ENCODE peak calls at places on chromosomes 7 and 10, in seven cellular contexts. G is CD8-positive, alpha-beta memory T cell; S is ovary; Y is AG04450; W is BJ; K is GM23248; R is stomach. V is an unnamed sample.

GRCh38 chr10:69656719-69657269 is 26.7 kb downstream of the FAM241B start:
- DNase-seq in G (no peak), S (no peak), Y (no peak), W (no peak), K (no peak), R (no peak), V (no peak)

GRCh38 chr7:51138121-51139085 is 178.2 kb downstream of the COBL start:
- DNase-seq in G (no peak), S (no peak), Y (no peak), W (no peak), K (no peak), R (no peak), V (no peak)

GRCh38 chr7:135801877-135802276 is 53.3 kb upstream of the FAM180A start:
- DNase-seq in G (no peak), S (no peak), Y (no peak), W (no peak), K (no peak), R (no peak), V (no peak)

GRCh38 chr7:220151-220841 is 27.9 kb downstream of the FAM20C start:
- DNase-seq in G (no peak), S (no peak), Y (no peak), W (no peak), K (peak), R (no peak), V (no peak)

GRCh38 chr7:33842141-33842540 is 63.2 kb upstream of the BMPER start:
- DNase-seq in G (no peak), S (no peak), Y (no peak), W (no peak), K (no peak), R (no peak), V (no peak)

GRCh38 chr7:54904130-54904529 is 114.7 kb upstream of the EGFR start:
- DNase-seq in G (no peak), S (no peak), Y (peak), W (peak), K (peak), R (no peak), V (no peak)

GRCh38 chr10:14244147-14244546 is 86.6 kb downstream of the FRMD4A start:
- DNase-seq in G (no peak), S (no peak), Y (no peak), W (no peak), K (no peak), R (no peak), V (no peak)

GRCh38 chr10:55631071-55631654 is 729.9 kb downstream of the ZWINT start:
- DNase-seq in G (no peak), S (no peak), Y (no peak), W (no peak), K (peak), R (peak), V (peak)

GRCh38 chr7:4416436-4417092 is 265.5 kb upstream of the FOXK1 start:
- DNase-seq in G (no peak), S (no peak), Y (no peak), W (no peak), K (no peak), R (peak), V (no peak)

GRCh38 chr10:124668517-124669051 is 75.6 kb downstream of the FAM53B start:
- DNase-seq in G (no peak), S (no peak), Y (no peak), W (no peak), K (no peak), R (no peak), V (no peak)

GRCh38 chr7:110852156-110852858 is 238.6 kb upstream of the LRRN3 start:
- DNase-seq in G (no peak), S (no peak), Y (no peak), W (no peak), K (no peak), R (no peak), V (no peak)

GRCh38 chr7:47677093-47677492 is 95.2 kb upstream of the TNS3 start:
- DNase-seq in G (no peak), S (no peak), Y (no peak), W (no peak), K (no peak), R (no peak), V (no peak)

GRCh38 chr7:112204072-112204775 is 2.0 kb downstream of the DOCK4 start:
- DNase-seq in G (no peak), S (no peak), Y (no peak), W (no peak), K (peak), R (no peak), V (no peak)

GRCh38 chr10:130338588-130339070 is 202.4 kb downstream of the GLRX3 start:
- DNase-seq in G (no peak), S (no peak), Y (no peak), W (no peak), K (no peak), R (no peak), V (no peak)

GRCh38 chr10:34024708-34025425 is 690.4 kb upstream of the NRP1 start:
- DNase-seq in G (no peak), S (no peak), Y (no peak), W (no peak), K (peak), R (no peak), V (no peak)

GRCh38 chr10:86377797-86378146 is 11.2 kb upstream of the GRID1 start:
- DNase-seq in G (no peak), S (no peak), Y (no peak), W (no peak), K (no peak), R (no peak), V (no peak)

GRCh38 chr7:24756545-24756988 is 697 bp downstream of the GSDME start:
- DNase-seq in G (no peak), S (peak), Y (no peak), W (no peak), K (peak), R (no peak), V (no peak)

GRCh38 chr7:13035233-13035632 is 347.8 kb downstream of the ARL4A start:
- DNase-seq in G (no peak), S (no peak), Y (no peak), W (no peak), K (no peak), R (no peak), V (no peak)

GRCh38 chr10:129892571-129893045 is 71.5 kb downstream of the EBF3 start:
- DNase-seq in G (no peak), S (no peak), Y (no peak), W (no peak), K (no peak), R (no peak), V (no peak)

GRCh38 chr7:51314041-51314440 is 2.6 kb downstream of the COBL start:
- DNase-seq in G (no peak), S (no peak), Y (no peak), W (no peak), K (no peak), R (no peak), V (no peak)

GRCh38 chr7:122442929-122443328 is 138.4 kb upstream of the FEZF1 start:
- DNase-seq in G (no peak), S (no peak), Y (no peak), W (no peak), K (no peak), R (no peak), V (no peak)

GRCh38 chr10:3516191-3516590 is 268.8 kb downstream of the KLF6 start:
- DNase-seq in G (no peak), S (no peak), Y (no peak), W (no peak), K (no peak), R (no peak), V (no peak)

GRCh38 chr10:129956902-129957673 is 7.0 kb downstream of the EBF3 start:
- DNase-seq in G (no peak), S (no peak), Y (no peak), W (no peak), K (no peak), R (no peak), V (no peak)

GRCh38 chr10:12922117-12922900 is 79.2 kb downstream of the CCDC3 start:
- DNase-seq in G (no peak), S (no peak), Y (no peak), W (no peak), K (no peak), R (no peak), V (no peak)

GRCh38 chr10:1056326-1057105 is at the start of gene WDR37:
- DNase-seq in G (peak), S (peak), Y (peak), W (peak), K (peak), R (peak), V (peak)

GRCh38 chr7:154744226-154744860 is 258.6 kb downstream of the PAXIP1 start:
- DNase-seq in G (no peak), S (no peak), Y (no peak), W (no peak), K (peak), R (peak), V (no peak)

GRCh38 chr7:77498659-77499379 is 38.3 kb upstream of the PTPN12 start:
- DNase-seq in G (no peak), S (no peak), Y (no peak), W (no peak), K (no peak), R (no peak), V (no peak)

GRCh38 chr7:140810830-140811556 is 113.7 kb downstream of the BRAF start:
- DNase-seq in G (peak), S (peak), Y (peak), W (peak), K (peak), R (peak), V (peak)

GRCh38 chr10:103553743-103554487 is 60.4 kb downstream of the NEURL1 start:
- DNase-seq in G (no peak), S (no peak), Y (no peak), W (no peak), K (peak), R (no peak), V (no peak)

GRCh38 chr7:70588151-70588550 is 543.8 kb upstream of the GALNT17 start:
- DNase-seq in G (no peak), S (no peak), Y (no peak), W (no peak), K (no peak), R (no peak), V (peak)

GRCh38 chr10:119284679-119285096 is 77.3 kb downstream of the GRK5 start:
- DNase-seq in G (no peak), S (no peak), Y (no peak), W (no peak), K (no peak), R (peak), V (no peak)

GRCh38 chr7:38438938-38439337 is 165.5 kb upstream of the TARP start:
- DNase-seq in G (no peak), S (no peak), Y (no peak), W (no peak), K (peak), R (no peak), V (no peak)

GRCh38 chr7:113256883-113257531 is 138.7 kb upstream of the SMIM30 start:
- DNase-seq in G (no peak), S (no peak), Y (no peak), W (no peak), K (peak), R (no peak), V (no peak)
- H3K4me3 ChIP-seq in G (no peak), S (no peak), Y (no peak), W (no peak), K (peak), R (no peak), V (no peak)

DNA sequence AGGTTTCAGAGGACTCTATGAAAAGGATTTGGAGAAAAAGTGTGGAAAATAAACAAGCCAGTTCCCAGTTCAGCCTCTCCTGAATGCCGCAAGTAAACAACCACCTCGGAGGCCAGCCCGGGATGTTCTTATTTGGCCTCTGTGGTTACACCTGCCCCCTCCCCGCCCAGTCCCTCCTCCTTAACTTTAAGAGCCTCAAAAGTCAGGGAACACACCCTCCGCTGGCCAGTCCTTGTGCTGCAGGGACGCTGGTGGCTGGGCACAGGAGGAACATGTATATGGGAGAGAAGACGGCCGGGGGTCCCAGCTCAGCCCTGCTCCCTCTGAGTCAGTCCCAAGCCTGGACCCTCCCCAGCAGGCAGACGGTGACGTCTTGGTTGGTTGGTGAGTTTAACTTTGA is 6.1 kb downstream of the CHST3 start:
- DNase-seq in G (no peak), S (no peak), Y (no peak), W (no peak), K (peak), R (peak), V (no peak)
- H3K4me3 ChIP-seq in G (no peak), S (no peak), Y (no peak), W (no peak), K (no peak), R (peak), V (no peak)

GRCh38 chr7:148622887-148623585 is 32.5 kb downstream of the C7orf33 start:
- DNase-seq in G (no peak), S (no peak), Y (no peak), W (no peak), K (no peak), R (no peak), V (no peak)

GRCh38 chr7:148620749-148621372 is 30.3 kb downstream of the C7orf33 start:
- DNase-seq in G (no peak), S (no peak), Y (no peak), W (no peak), K (no peak), R (no peak), V (no peak)

GRCh38 chr7:148624735-148625134 is 34.2 kb downstream of the C7orf33 start:
- DNase-seq in G (no peak), S (no peak), Y (no peak), W (no peak), K (peak), R (no peak), V (no peak)

GRCh38 chr7:148623586-148624282 is 33.2 kb downstream of the C7orf33 start:
- DNase-seq in G (no peak), S (no peak), Y (no peak), W (peak), K (peak), R (no peak), V (peak)

GRCh38 chr7:148621563-148621962 is 31.0 kb downstream of the C7orf33 start:
- DNase-seq in G (no peak), S (no peak), Y (no peak), W (no peak), K (no peak), R (no peak), V (no peak)
- H3K4me3 ChIP-seq in G (no peak), S (no peak), Y (no peak), W (no peak), K (no peak), R (no peak), V (no peak)

GRCh38 chr7:7183833-7184463 is 1.6 kb downstream of the C1GALT1 start:
- DNase-seq in G (no peak), S (no peak), Y (no peak), W (no peak), K (peak), R (no peak), V (no peak)
- H3K4me3 ChIP-seq in G (peak), S (no peak), Y (peak), W (peak), K (peak), R (peak), V (peak)

V was measured in astrocyte of the cerebellum.